ENCODE peak calls at places on chromosomes 13 and 19, in eight cellular contexts. G is NCI-H2029 treated with DMSO at 0.1 percent for 48 hours; Z is activated naive CD8-positive, alpha-beta T cell treated with anti-CD3 and anti-CD28 coated beads for 36 hours; D is EL; W is omental fat pad; F is cardiac muscle cell; I is amniotic stem cell; B is HFFc6. H is an unnamed sample.

GRCh38 chr19:18091217-18091608 is 4.5 kb upstream of the IL12RB1 start:
- DNase-seq in G (no peak), Z (peak; percentile 87), D (no peak), W (no peak), F (no peak), I (no peak), B (no peak), H (peak; percentile 92)

GRCh38 chr13:60143775-60144174 is 20.0 kb downstream of the DIAPH3 start:
- DNase-seq in G (no peak), Z (no peak), D (no peak), W (no peak), F (no peak), I (no peak), B (no peak), H (no peak)

GRCh38 chr19:10852098-10852800 is 4.0 kb downstream of the C19orf38 start:
- DNase-seq in G (no peak), Z (no peak), D (peak; percentile 87), W (no peak), F (peak; percentile 45), I (no peak), B (peak; percentile 67), H (no peak)

GRCh38 chr13:27024062-27024461 is 147.5 kb downstream of the USP12 start:
- DNase-seq in G (no peak), Z (no peak), D (no peak), W (no peak), F (no peak), I (no peak), B (no peak), H (no peak)

GRCh38 chr13:94959616-94960015 is 247.3 kb upstream of the SOX21 start:
- DNase-seq in G (no peak), Z (no peak), D (no peak), W (no peak), F (peak; percentile 4), I (no peak), B (no peak), H (no peak)

GRCh38 chr13:113145496-113145895 is 13.0 kb upstream of the PROZ start:
- DNase-seq in G (no peak), Z (peak; percentile 33), D (no peak), W (no peak), F (no peak), I (no peak), B (no peak), H (peak; percentile 82)

GRCh38 chr13:57820924-57821323 is 189.4 kb downstream of the PCDH17 start:
- DNase-seq in G (no peak), Z (no peak), D (no peak), W (no peak), F (no peak), I (no peak), B (no peak), H (no peak)

GRCh38 chr19:1312732-1313694 is 27.3 kb downstream of the EFNA2 start:
- DNase-seq in G (no peak), Z (no peak), D (peak; percentile 73), W (no peak), F (peak; percentile 25), I (peak; percentile 9), B (peak; percentile 30), H (no peak)

GRCh38 chr19:48654299-48655059 is 8.5 kb upstream of the CA11 start:
- DNase-seq in G (no peak), Z (no peak), D (no peak), W (no peak), F (no peak), I (no peak), B (no peak), H (no peak)

GRCh38 chr13:109707044-109707794 is 79.2 kb downstream of the IRS2 start:
- DNase-seq in G (peak; percentile 29), Z (no peak), D (no peak), W (no peak), F (no peak), I (no peak), B (no peak), H (no peak)

GRCh38 chr13:99417151-99417820 is 84.0 kb upstream of the TM9SF2 start:
- DNase-seq in G (no peak), Z (no peak), D (no peak), W (no peak), F (no peak), I (no peak), B (no peak), H (peak; percentile 57)

GRCh38 chr19:998064-998463 is 2.2 kb upstream of the GRIN3B start:
- DNase-seq in G (no peak), Z (no peak), D (no peak), W (no peak), F (no peak), I (no peak), B (no peak), H (no peak)

GRCh38 chr19:10230904-10231623 is at the start of gene S1PR2:
- DNase-seq in G (peak; percentile 45), Z (peak; percentile 75), D (peak; percentile 75), W (no peak), F (peak; percentile 90), I (peak; percentile 54), B (peak; percentile 49), H (peak; percentile 83)

GRCh38 chr13:40031031-40031430 is 375.6 kb downstream of the COG6 start:
- DNase-seq in G (no peak), Z (no peak), D (peak; percentile 80), W (no peak), F (peak; percentile 84), I (no peak), B (peak; percentile 11), H (no peak)

GRCh38 chr19:47324502-47324901 is 7.5 kb upstream of the C5AR2 start:
- DNase-seq in G (no peak), Z (no peak), D (no peak), W (no peak), F (no peak), I (no peak), B (no peak), H (no peak)

GRCh38 chr19:2547721-2548120 is 71.8 kb downstream of the GADD45B start:
- DNase-seq in G (no peak), Z (no peak), D (no peak), W (no peak), F (no peak), I (no peak), B (no peak), H (no peak)

GRCh38 chr13:62320129-62320724 is 904.6 kb upstream of the PCDH20 start:
- DNase-seq in G (peak; percentile 15), Z (no peak), D (peak; percentile 7), W (no peak), F (peak; percentile 66), I (peak; percentile 20), B (peak; percentile 7), H (no peak)

GRCh38 chr13:26052136-26052736 is 420 bp upstream of the SHISA2 start:
- DNase-seq in G (no peak), Z (no peak), D (no peak), W (no peak), F (no peak), I (no peak), B (no peak), H (no peak)

GRCh38 chr19:33503791-33504444 is 17.7 kb downstream of the PEPD start:
- DNase-seq in G (no peak), Z (no peak), D (no peak), W (no peak), F (no peak), I (no peak), B (no peak), H (no peak)

GRCh38 chr19:41352609-41353465 is 885 bp downstream of the TGFB1 start:
- DNase-seq in G (no peak), Z (peak; percentile 85), D (peak; percentile 69), W (no peak), F (peak; percentile 54), I (no peak), B (peak; percentile 33), H (peak; percentile 86)

GRCh38 chr13:37947419-37948140 is 78.0 kb upstream of the TRPC4 start:
- DNase-seq in G (no peak), Z (no peak), D (no peak), W (no peak), F (no peak), I (no peak), B (no peak), H (no peak)

GRCh38 chr13:105971312-105971711 is 564.1 kb downstream of the EFNB2 start:
- DNase-seq in G (no peak), Z (no peak), D (no peak), W (no peak), F (no peak), I (no peak), B (no peak), H (no peak)

GRCh38 chr13:24274452-24274971 is 34.9 kb upstream of the C1QTNF9 start:
- DNase-seq in G (no peak), Z (peak; percentile 81), D (no peak), W (no peak), F (peak; percentile 43), I (no peak), B (no peak), H (peak; percentile 88)

GRCh38 chr13:97165527-97166425 is 56.4 kb upstream of the MBNL2 start:
- DNase-seq in G (no peak), Z (no peak), D (no peak), W (no peak), F (no peak), I (no peak), B (no peak), H (no peak)

GRCh38 chr19:1609680-1610474 is 4.6 kb upstream of the UQCR11 start:
- DNase-seq in G (no peak), Z (no peak), D (no peak), W (no peak), F (no peak), I (no peak), B (no peak), H (no peak)

GRCh38 chr13:80716610-80717081 is 375.7 kb upstream of the SPRY2 start:
- DNase-seq in G (no peak), Z (no peak), D (no peak), W (peak; percentile 33), F (peak; percentile 83), I (no peak), B (no peak), H (no peak)

GRCh38 chr13:44231786-44232516 is 141.7 kb upstream of the SERP2 start:
- DNase-seq in G (peak; percentile 48), Z (no peak), D (peak; percentile 88), W (peak; percentile 48), F (peak; percentile 87), I (peak; percentile 76), B (peak; percentile 87), H (peak; percentile 15)

GRCh38 chr19:15455996-15456395 is 6.2 kb upstream of the WIZ start:
- DNase-seq in G (no peak), Z (no peak), D (no peak), W (no peak), F (no peak), I (no peak), B (no peak), H (no peak)

GRCh38 chr13:29500426-29500825 is 95.1 kb downstream of the SLC7A1 start:
- DNase-seq in G (no peak), Z (no peak), D (no peak), W (no peak), F (no peak), I (no peak), B (no peak), H (no peak)

H was measured in activated CD4-positive, alpha-beta T cell treated with anti-CD3 and anti-CD28 coated beads for 36 hours.